ENCODE peak calls at places on chromosomes 11 and 22, in five cellular contexts. U is endothelial cell of umbilical vein, H is OCI-LY7, F is fibroblast of lung, W is SK-N-SH. B is an unnamed sample. For H3K4me1 and H3K79me2, the result is how much of the 10 kb centered on the place peaks cover.

GRCh38 chr11:79263001-79263400 is 177.8 kb downstream of the TENM4 start:
- DNase-seq in H (no peak), U (no peak), W (no peak), F (peak), B (no peak)

GRCh38 chr11:88414981-88415391 is 77.5 kb upstream of the CTSC start:
- DNase-seq in H (no peak), F (no peak), W (no peak), U (peak), B (peak)

GRCh38 chr11:62801071-62801470 is 4.2 kb downstream of the NXF1 start:
- DNase-seq in U (no peak), W (no peak), H (no peak), F (no peak), B (no peak)

GRCh38 chr11:132555617-132556016 is 976.7 kb downstream of the OPCML start:
- DNase-seq in U (no peak), F (no peak), W (no peak), H (no peak), B (no peak)

GRCh38 chr11:12179019-12179418 is 68.6 kb downstream of the MICAL2 start:
- DNase-seq in H (no peak), U (no peak), F (no peak), W (no peak), B (no peak)

GRCh38 chr22:20025401-20026203 is 4.7 kb downstream of the TANGO2 start:
- DNase-seq in H (no peak), U (no peak), F (no peak), W (no peak), B (no peak)

GRCh38 chr11:121451982-121452608 is at the start of gene SORL1:
- DNase-seq in U (peak), W (peak), F (peak), H (peak), B (peak)

GRCh38 chr11:75858613-75859012 is 43.6 kb downstream of the UVRAG start:
- DNase-seq in W (no peak), H (no peak), F (peak), U (no peak), B (no peak)

GRCh38 chr11:3341298-3341697 is 37.6 kb downstream of the ZNF195 start:
- DNase-seq in W (peak), F (peak), H (peak), U (peak), B (peak)

GRCh38 chr11:62678770-62679696 is at the start of gene UBXN1:
- DNase-seq in W (peak), H (peak), F (peak), U (peak), B (peak)

GRCh38 chr11:23755076-23755475 is 741.8 kb upstream of the LUZP2 start:
- DNase-seq in H (no peak), U (no peak), W (no peak), F (no peak), B (no peak)

GRCh38 chr11:123239371-123240150 is 44.5 kb upstream of the CLMP start:
- DNase-seq in W (no peak), H (no peak), U (no peak), F (no peak), B (no peak)

GRCh38 chr11:60672255-60672654 is 27.2 kb upstream of the MS4A8 start:
- DNase-seq in F (no peak), H (no peak), U (no peak), W (no peak), B (no peak)

GRCh38 chr11:6568191-6568918 is 35.1 kb downstream of the RRP8 start:
- DNase-seq in W (no peak), H (no peak), F (peak), U (peak), B (peak)

GRCh38 chr22:17808688-17809403 is 34.6 kb upstream of the BID start:
- DNase-seq in W (no peak), F (no peak), H (no peak), U (no peak), B (no peak)

GRCh38 chr11:16993495-16993894 is 20.7 kb downstream of the PLEKHA7 start:
- DNase-seq in U (no peak), H (no peak), W (no peak), F (no peak), B (no peak)

GRCh38 chr22:31080848-31081649 is at the start of gene SMTN:
- DNase-seq in U (peak), F (peak), W (peak), H (peak), B (peak)

DNA sequence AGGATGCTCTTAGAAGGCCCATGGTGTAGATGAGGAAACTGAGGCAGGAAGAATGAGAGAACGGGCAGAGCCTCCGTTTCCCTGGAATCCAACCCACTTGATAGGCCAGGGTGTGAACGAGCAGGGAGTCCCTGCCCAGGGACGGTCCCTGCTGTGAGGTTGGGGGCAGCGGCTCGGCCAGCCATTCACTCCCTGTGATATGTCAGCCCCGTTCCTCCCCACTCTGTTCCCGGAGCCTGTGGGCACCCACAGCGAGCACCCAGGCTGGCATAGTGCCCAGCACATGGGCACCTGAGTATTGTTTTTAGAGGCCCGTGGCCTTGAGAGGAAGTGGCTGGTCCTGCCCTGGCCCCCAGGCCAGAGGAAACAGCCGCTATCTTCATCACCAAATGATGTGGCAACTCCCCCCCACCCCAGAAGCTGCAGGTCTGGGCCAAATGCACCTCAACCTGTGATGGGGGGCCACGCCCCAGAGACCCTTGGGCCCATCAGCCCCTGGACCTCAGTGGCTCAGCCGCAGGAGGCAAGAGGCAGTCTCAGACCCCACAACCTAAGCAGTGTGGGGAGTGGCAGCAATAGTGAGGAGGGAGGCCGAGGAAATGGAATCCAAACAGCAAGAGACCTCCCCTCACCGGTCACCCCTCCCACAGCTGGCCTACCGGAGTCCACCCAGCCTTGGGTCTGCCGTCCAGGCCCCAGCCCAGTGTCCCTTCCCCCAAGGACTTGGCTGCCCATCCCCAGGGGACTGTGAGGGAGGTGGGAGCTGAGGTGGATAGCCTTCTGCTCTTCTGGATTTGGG is 2.1 kb downstream of the ALDH3B1 start:
- DNase-seq in W (no peak), F (no peak), H (no peak), U (no peak), B (no peak)
- H3K4me1 ChIP-seq in W (under half), F (under half), H (under half), U (under half), B (half or more)

GRCh38 chr11:117084992-117085391 is 13.2 kb downstream of the SIK3 start:
- DNase-seq in U (no peak), W (no peak), F (no peak), H (no peak), B (no peak)
- H3K79me2 ChIP-seq in U (under half), W (half or more), F (under half), H (half or more), B (half or more)

DNA sequence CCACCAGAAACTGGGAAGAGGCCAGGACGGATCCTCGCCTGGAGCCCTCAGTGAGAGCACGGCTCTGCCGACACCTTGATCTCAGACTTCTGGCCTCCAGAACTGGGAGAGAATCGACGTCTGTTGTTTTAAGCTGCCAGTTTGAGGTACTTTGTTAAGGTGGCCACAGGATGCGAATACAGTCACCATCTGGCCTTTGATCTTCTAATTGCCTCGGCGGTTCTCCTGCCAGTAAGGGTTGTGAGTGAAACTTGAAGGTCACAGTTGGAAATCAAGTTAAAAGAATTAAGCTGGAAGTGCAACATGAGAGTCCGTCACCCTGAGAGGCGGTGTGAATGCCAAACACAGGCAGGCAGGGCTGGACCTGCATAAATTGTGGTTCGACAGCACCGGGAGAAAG is 27.9 kb downstream of the PARVB start:
- DNase-seq in U (no peak), W (no peak), F (no peak), H (no peak), B (no peak)
- H3K4me1 ChIP-seq in U (under half), W (under half), F (under half), H (under half), B (under half)

GRCh38 chr11:94773842-94774241 is 5.7 kb downstream of the AMOTL1 start:
- DNase-seq in W (no peak), F (no peak), H (no peak), U (no peak), B (no peak)

GRCh38 chr11:94775576-94776327 is 7.6 kb downstream of the AMOTL1 start:
- DNase-seq in H (no peak), F (no peak), W (no peak), U (no peak), B (no peak)

GRCh38 chr11:94771951-94772350 is 3.8 kb downstream of the AMOTL1 start:
- DNase-seq in W (no peak), U (no peak), H (no peak), F (no peak), B (no peak)

GRCh38 chr11:94776351-94777321 is 8.5 kb downstream of the AMOTL1 start:
- DNase-seq in W (no peak), H (no peak), U (peak), F (peak), B (peak)

DNA sequence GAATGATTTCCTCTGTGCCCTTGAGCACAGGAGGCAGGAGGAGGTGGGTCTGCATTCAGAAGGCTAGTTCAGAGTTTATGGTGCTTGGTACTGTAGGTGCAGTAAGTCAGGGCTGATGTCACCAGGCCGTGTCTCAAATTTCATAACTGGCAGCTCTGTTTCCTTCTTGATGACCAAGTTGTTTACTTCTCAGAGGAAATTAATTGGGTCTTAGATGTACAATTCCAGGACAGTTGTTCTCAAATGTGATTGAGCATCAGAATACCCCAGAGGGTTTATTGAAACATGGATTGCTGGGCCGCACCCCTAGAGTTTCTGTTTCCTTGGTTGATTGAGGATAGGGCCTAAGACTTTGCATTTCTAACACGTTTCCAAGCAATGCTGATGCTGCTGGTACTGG is 6.2 kb downstream of the AMOTL1 start:
- DNase-seq in W (no peak), F (peak), H (no peak), U (peak), B (no peak)
- H3K79me2 ChIP-seq in W (half or more), F (half or more), H (under half), U (half or more), B (half or more)

GRCh38 chr11:64229090-64229958 is 1.0 kb upstream of the DNAJC4 start:
- DNase-seq in F (no peak), U (no peak), W (no peak), H (no peak), B (no peak)

GRCh38 chr11:64225608-64226506 is at the start of the genes NUDT22 and TRPT1:
- DNase-seq in H (peak), W (peak), U (peak), F (peak), B (peak)

GRCh38 chr11:64229959-64230208 is 464 bp upstream of the DNAJC4 start:
- DNase-seq in F (no peak), U (no peak), W (no peak), H (no peak), B (no peak)

GRCh38 chr11:64226507-64227051 is 505 bp downstream of the NUDT22 start:
- DNase-seq in F (no peak), W (peak), H (peak), U (no peak), B (peak)

DNA sequence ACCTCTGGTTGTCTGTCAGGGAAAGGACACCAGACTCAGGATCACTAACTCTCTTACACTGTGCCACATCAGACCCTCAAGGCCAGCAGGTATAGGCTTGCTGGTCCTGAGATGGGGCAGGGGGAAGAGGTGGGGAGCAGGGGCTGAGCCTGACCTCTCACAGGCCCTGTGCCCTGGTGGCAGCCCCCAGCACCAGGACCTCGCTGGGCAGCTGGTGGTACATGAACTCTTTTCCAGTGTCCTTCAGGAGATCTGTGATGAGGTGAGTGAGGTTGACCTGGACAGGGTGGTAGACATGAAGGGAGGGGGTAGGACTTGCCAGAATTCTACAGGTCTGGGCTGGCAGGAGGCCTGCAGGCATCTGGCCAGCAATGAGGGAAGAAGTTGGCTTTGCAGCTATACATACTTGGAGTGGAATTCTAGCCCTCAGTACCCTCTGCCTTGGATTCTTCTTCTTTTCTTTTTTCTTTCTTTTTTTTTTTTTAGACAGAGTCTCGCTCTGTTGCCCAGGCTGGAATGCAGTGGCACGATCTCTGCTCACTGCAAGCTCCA is 1.4 kb downstream of the NUDT22 start:
- DNase-seq in F (no peak), H (no peak), W (no peak), U (no peak), B (no peak)
- H3K4me1 ChIP-seq in F (under half), H (under half), W (under half), U (under half), B (under half)

GRCh38 chr22:38312261-38312800 is 4.9 kb downstream of the CSNK1E start:
- DNase-seq in U (no peak), F (peak), W (no peak), H (no peak), B (no peak)
- H3K79me2 ChIP-seq in U (half or more), F (half or more), W (half or more), H (half or more), B (half or more)

B was measured in MM.1S.